ENCODE peak calls at places on chromosomes 4 and X, in six cellular contexts. I is tibial artery, T is stromal cell of bone marrow, M is NCI-H2227 treated with DMSO at 0.1 percent for 48 hours, J is endothelial cell, F is fibroblast of lung. N is an unnamed sample.

GRCh38 chr4:41360911-41361830 is 104.4 kb downstream of the UCHL1 start:
- DNase-seq in I (peak; percentile 56), T (no peak), M (peak; percentile 37), J (peak; percentile 51), F (peak; percentile 33), N (peak; percentile 23)

GRCh38 chr4:186624951-186625350 is 69.6 kb upstream of the MTNR1A start:
- DNase-seq in I (no peak), T (peak; percentile 46), M (no peak), J (no peak), F (peak; percentile 47), N (peak; percentile 70)

GRCh38 chr4:104395219-104395618 is 99.5 kb downstream of the CXXC4 start:
- DNase-seq in I (no peak), T (no peak), M (no peak), J (no peak), F (peak; percentile 17), N (no peak)

GRCh38 chr4:69860007-69860406 is at the start of gene SULT1E1:
- DNase-seq in I (no peak), T (no peak), M (no peak), J (no peak), F (peak; percentile 82), N (peak; percentile 68)

GRCh38 chrX:134676440-134676839 is 18.2 kb upstream of the PLAC1 start:
- DNase-seq in I (no peak), T (no peak), M (no peak), J (no peak), F (peak; percentile 57), N (peak; percentile 79)

GRCh38 chrX:56978172-56978571 is 17.2 kb downstream of the SPIN3 start:
- DNase-seq in I (no peak), T (peak; percentile 14), M (peak; percentile 17), J (peak; percentile 36), F (peak; percentile 37), N (peak; percentile 68)

GRCh38 chr4:73701116-73701515 is 39.3 kb upstream of the CXCL8 start:
- DNase-seq in I (no peak), T (no peak), M (no peak), J (no peak), F (peak; percentile 60), N (peak; percentile 28)

GRCh38 chrX:124406294-124407013 is 60.1 kb downstream of the SH2D1A start:
- DNase-seq in I (peak; percentile 36), T (peak; percentile 76), M (peak; percentile 73), J (peak; percentile 51), F (peak; percentile 68), N (peak; percentile 59)

GRCh38 chr4:182729527-182729926 is 187.7 kb downstream of the DCTD start:
- DNase-seq in I (no peak), T (no peak), M (no peak), J (no peak), F (no peak), N (no peak)

GRCh38 chrX:136030357-136031225 is 45.4 kb downstream of the SLC9A6 start:
- DNase-seq in I (peak; percentile 70), T (peak; percentile 73), M (no peak), J (no peak), F (peak; percentile 78), N (peak; percentile 84)

GRCh38 chrX:46165411-46165810 is 379.8 kb downstream of the ZNF674 start:
- DNase-seq in I (no peak), T (peak; percentile 12), M (no peak), J (no peak), F (peak; percentile 6), N (peak; percentile 80)

GRCh38 chrX:44572340-44572938 is 29.8 kb upstream of the FUNDC1 start:
- DNase-seq in I (no peak), T (no peak), M (no peak), J (no peak), F (no peak), N (no peak)

GRCh38 chr4:149292422-149293055 is 523.1 kb downstream of the IQCM start:
- DNase-seq in I (no peak), T (no peak), M (no peak), J (no peak), F (peak; percentile 14), N (no peak)

GRCh38 chr4:122508083-122508482 is 51.6 kb upstream of the IL2 start:
- DNase-seq in I (no peak), T (no peak), M (no peak), J (no peak), F (no peak), N (no peak)

GRCh38 chr4:184384056-184384809 is 90.1 kb downstream of the IRF2 start:
- DNase-seq in I (peak; percentile 72), T (peak; percentile 90), M (no peak), J (no peak), F (peak; percentile 99), N (peak; percentile 98)

GRCh38 chr4:169030575-169030982 is 20.5 kb upstream of the CBR4 start:
- DNase-seq in I (no peak), T (no peak), M (peak; percentile 51), J (no peak), F (peak; percentile 44), N (no peak)

GRCh38 chr4:155735506-155735905 is 23.3 kb upstream of the GUCY1B1 start:
- DNase-seq in I (no peak), T (no peak), M (no peak), J (no peak), F (peak; percentile 63), N (no peak)

GRCh38 chr4:154406022-154406835 is 85.4 kb downstream of the DCHS2 start:
- DNase-seq in I (no peak), T (no peak), M (no peak), J (no peak), F (no peak), N (no peak)

GRCh38 chrX:119226431-119226830 is 9.7 kb upstream of the PGRMC1 start:
- DNase-seq in I (no peak), T (no peak), M (peak; percentile 50), J (no peak), F (peak; percentile 1), N (no peak)

GRCh38 chr4:109931318-109931717 is 18.6 kb downstream of the EGF start:
- DNase-seq in I (no peak), T (no peak), M (no peak), J (no peak), F (no peak), N (no peak)

GRCh38 chr4:15575951-15576350 is 79.2 kb downstream of the FBXL5 start:
- DNase-seq in I (no peak), T (no peak), M (peak; percentile 23), J (no peak), F (no peak), N (no peak)

GRCh38 chr4:3461515-3462291 is 1.4 kb upstream of the DOK7 start:
- DNase-seq in I (no peak), T (no peak), M (no peak), J (no peak), F (no peak), N (no peak)

GRCh38 chr4:138398297-138398696 is 156.1 kb upstream of the SLC7A11 start:
- DNase-seq in I (no peak), T (no peak), M (no peak), J (no peak), F (no peak), N (peak; percentile 8)

GRCh38 chr4:102627831-102628523 is 126.8 kb downstream of the NFKB1 start:
- DNase-seq in I (no peak), T (peak; percentile 69), M (no peak), J (no peak), F (peak; percentile 15), N (peak; percentile 77)

GRCh38 chr4:36056128-36056527 is 188.2 kb downstream of the ARAP2 start:
- DNase-seq in I (no peak), T (no peak), M (no peak), J (no peak), F (no peak), N (no peak)

GRCh38 chrX:22634081-22634480 is 361.4 kb downstream of the CBLL2 start:
- DNase-seq in I (no peak), T (peak; percentile 89), M (no peak), J (no peak), F (peak; percentile 11), N (peak; percentile 83)

GRCh38 chrX:47843363-47843762 is 6.7 kb downstream of the ZNF81 start:
- DNase-seq in I (no peak), T (no peak), M (no peak), J (no peak), F (no peak), N (no peak)

GRCh38 chrX:41481264-41482109 is 34.3 kb downstream of the NYX start:
- DNase-seq in I (no peak), T (no peak), M (no peak), J (peak; percentile 15), F (no peak), N (peak; percentile 5)

GRCh38 chr4:115159141-115159540 is 45.7 kb upstream of the NDST4 start:
- DNase-seq in I (no peak), T (no peak), M (no peak), J (no peak), F (peak; percentile 2), N (peak; percentile 1)

GRCh38 chr4:42066402-42066801 is 76.1 kb downstream of the SLC30A9 start:
- DNase-seq in I (no peak), T (no peak), M (no peak), J (no peak), F (no peak), N (no peak)

GRCh38 chr4:8345053-8345945 is 75.7 kb downstream of the HTRA3 start:
- DNase-seq in I (no peak), T (no peak), M (no peak), J (no peak), F (no peak), N (no peak)

GRCh38 chr4:189940178-189941004 is at the start of gene FRG1:
- DNase-seq in I (peak; percentile 89), T (peak; percentile 88), M (no peak), J (peak; percentile 96), F (peak; percentile 96), N (peak; percentile 95)

GRCh38 chrX:20265726-20266681 is 705 bp downstream of the RPS6KA3 start:
- DNase-seq in I (peak; percentile 20), T (no peak), M (no peak), J (peak; percentile 4), F (no peak), N (no peak)

GRCh38 chrX:74246524-74246923 is 57.5 kb upstream of the ZCCHC13 start:
- DNase-seq in I (no peak), T (no peak), M (no peak), J (no peak), F (peak; percentile 61), N (peak; percentile 42)

N was measured in fibroblast of the aortic adventitia.